ENCODE peak calls at places on chromosome 9, in nine cellular contexts. E is left ventricle myocardium inferior, N is right atrium auricular region, D is A673, M is lung, J is PC-9, P is thoracic aorta, G is astrocyte of the spinal cord, K is AG04450. F is an unnamed sample.

GRCh38 chr9:88932766-88933165 is 58.5 kb upstream of the S1PR3 start:
- DNase-seq in E (no peak), N (no peak), D (no peak), M (no peak), J (no peak), K (no peak), P (no peak), G (no peak), F (no peak)

GRCh38 chr9:118992813-118993747 is 376.2 kb downstream of the BRINP1 start:
- DNase-seq in G (no peak), K (no peak), P (no peak), D (no peak), M (no peak), J (no peak), E (no peak), N (no peak), F (no peak)

GRCh38 chr9:99509900-99510299 is 287.8 kb downstream of the SEC61B start:
- DNase-seq in G (no peak), N (no peak), J (no peak), K (no peak), E (no peak), M (no peak), D (no peak), P (no peak), F (no peak)

GRCh38 chr9:16624356-16624755 is 246.1 kb downstream of the BNC2 start:
- DNase-seq in K (no peak), P (no peak), D (no peak), G (no peak), M (no peak), E (no peak), J (no peak), N (no peak), F (no peak)

GRCh38 chr9:112002847-112003457 is 106.3 kb downstream of the UGCG start:
- DNase-seq in P (no peak), K (peak; percentile 57), E (no peak), G (peak; percentile 43), M (no peak), N (no peak), D (no peak), J (no peak), F (no peak)

GRCh38 chr9:17556255-17556654 is 22.6 kb upstream of the SH3GL2 start:
- DNase-seq in G (no peak), E (no peak), K (no peak), D (no peak), N (no peak), M (no peak), P (no peak), J (no peak), F (no peak)

GRCh38 chr9:93958875-93959682 is 3.9 kb upstream of the BARX1 start:
- DNase-seq in P (no peak), E (no peak), N (no peak), D (peak; percentile 48), J (no peak), K (no peak), M (peak; percentile 48), G (peak; percentile 18), F (no peak)

GRCh38 chr9:120374239-120374638 is 205.7 kb downstream of the CDK5RAP2 start:
- DNase-seq in K (no peak), P (no peak), N (no peak), M (no peak), G (no peak), J (no peak), D (no peak), E (no peak), F (no peak)

DNA sequence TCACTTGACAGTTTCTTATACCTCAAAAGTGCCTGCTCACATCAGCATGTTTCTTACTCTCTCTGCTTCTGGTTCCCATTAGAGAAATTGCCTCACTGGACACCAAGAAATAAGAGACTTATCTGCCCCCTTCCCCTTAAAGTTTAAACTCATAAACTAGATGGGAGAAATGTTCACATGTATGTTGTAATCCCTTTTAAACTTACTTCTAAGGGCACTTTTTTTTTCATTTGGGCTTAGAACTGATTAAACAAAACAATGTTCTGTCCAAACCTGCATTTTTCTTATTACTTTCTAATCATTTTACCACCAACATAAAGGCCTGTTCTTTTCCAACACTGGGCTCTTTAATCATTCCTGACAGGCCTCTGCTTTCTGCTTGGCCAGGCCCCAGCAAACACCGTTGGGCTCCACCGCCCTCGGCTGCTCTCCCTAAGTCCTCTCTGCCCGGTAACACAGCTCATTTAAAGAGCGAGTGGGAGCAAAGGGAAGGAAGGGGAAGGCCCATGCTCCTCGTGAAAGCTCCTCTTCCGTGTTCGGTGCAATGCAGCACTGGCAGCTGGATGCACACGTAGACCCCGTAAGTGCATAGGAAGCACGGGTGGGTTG is 53.4 kb downstream of the ROR2 start:
- DNase-seq in G (peak; percentile 46), D (peak; percentile 68), E (peak; percentile 27), N (no peak), J (no peak), P (no peak), K (no peak), M (no peak), F (peak; percentile 67)
- H3K4me3 ChIP-seq in G (no peak overlapping the region), D (no peak overlapping the region), E (no peak overlapping the region), N (no peak overlapping the region), J (no peak overlapping the region), P (no peak overlapping the region), K (no peak overlapping the region), M (no peak overlapping the region), F (no peak overlapping the region)

DNA sequence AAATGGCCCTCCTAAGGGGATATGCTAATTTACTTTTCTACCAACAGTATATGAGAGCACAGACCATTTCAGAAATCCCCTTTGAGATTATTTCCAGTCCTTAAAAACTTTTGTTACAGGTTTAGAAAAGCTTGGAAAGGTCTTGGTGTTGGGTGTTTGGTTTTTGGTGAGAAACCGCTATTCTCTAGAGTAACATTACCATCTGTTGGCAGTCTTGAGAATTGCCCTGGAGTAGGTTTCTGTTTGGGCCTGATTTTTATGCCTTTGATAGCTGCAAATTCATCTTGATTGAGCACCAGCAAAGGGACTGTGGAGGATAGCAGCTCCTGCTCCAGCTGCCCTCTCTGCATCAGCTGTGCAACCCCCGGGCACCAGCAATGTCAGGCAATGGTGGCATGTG is 8.0 kb downstream of the NUDT2 start:
- DNase-seq in K (no peak), E (no peak), N (no peak), G (peak; percentile 12), J (no peak), D (no peak), M (no peak), P (no peak), F (no peak)
- TF ChIP-seq CTCF in K (peak; percentile 47), E (no peak), N (no peak), G (peak; percentile 36), J (no peak), D (peak; percentile 30), M (no peak), P (no peak), F (peak; percentile 46)

GRCh38 chr9:124017929-124018730 is 6.6 kb downstream of the LHX2 start:
- DNase-seq in E (no peak), G (no peak), J (no peak), N (no peak), K (no peak), P (no peak), M (no peak), D (no peak), F (no peak)

GRCh38 chr9:124019771-124020519 is 8.4 kb downstream of the LHX2 start:
- DNase-seq in E (no peak), P (no peak), J (no peak), N (no peak), D (no peak), K (no peak), M (no peak), G (no peak), F (no peak)

GRCh38 chr9:124020520-124021384 is 9.2 kb downstream of the LHX2 start:
- DNase-seq in E (no peak), K (no peak), D (no peak), P (no peak), J (no peak), N (no peak), G (no peak), M (no peak), F (no peak)

GRCh38 chr9:124017064-124017928 is 5.7 kb downstream of the LHX2 start:
- DNase-seq in D (no peak), P (no peak), N (no peak), G (no peak), M (no peak), E (no peak), J (no peak), K (no peak), F (no peak)

DNA sequence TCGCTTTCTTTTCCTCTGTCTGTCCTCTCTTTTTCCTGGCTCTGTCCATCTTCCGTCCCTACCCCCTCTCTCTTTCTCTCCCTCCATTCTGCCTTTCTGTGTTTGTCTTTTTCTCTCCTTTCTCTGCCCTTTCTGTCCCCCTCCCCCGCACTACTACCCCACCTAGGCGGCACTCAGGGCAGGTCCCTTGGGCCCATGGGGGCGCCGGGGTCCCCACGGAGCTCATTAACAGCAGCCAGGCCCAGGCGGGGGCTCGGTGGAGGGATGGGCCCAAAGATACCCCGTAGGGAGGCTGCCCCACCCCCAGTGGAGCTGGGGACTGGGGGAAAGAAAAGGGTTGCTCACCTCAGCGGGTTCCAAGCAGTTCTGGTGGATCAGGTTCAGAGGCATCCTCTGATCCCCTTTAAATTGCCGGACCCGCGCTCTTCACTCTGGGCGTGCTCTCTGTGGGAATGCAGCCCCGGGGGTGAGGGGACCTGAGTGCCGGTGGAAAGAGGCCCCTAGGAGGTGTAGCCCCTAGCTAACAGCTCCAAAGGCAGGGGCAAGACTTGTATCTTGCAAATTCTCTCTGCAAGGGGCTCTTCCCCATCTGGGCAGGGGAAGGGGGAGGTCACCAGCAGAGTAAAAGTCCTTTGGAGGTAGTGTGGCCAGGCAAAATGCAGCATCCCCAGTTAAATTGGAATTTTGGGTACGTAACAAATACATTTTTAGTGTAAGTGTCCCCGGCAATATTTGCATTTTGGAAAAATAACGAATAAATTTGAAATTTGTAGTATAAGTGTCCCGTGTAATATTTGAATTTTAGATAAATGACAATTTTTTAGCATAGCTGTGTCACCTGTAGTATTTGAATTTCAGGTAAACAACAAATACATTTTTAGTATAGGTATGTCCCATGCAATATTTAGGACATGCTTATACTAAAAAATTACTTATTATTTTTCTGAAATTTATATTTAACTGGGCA is 7.4 kb downstream of the LHX2 start:
- DNase-seq in G (no peak), E (no peak), M (no peak), N (no peak), P (no peak), K (no peak), D (no peak), J (no peak), F (no peak)
- H3K4me3 ChIP-seq in G (no peak overlapping the region), E (peak overlapping the region; percentile 61), M (no peak overlapping the region), N (no peak overlapping the region), P (peak overlapping the region; percentile 62), K (no peak overlapping the region), D (no peak overlapping the region), J (no peak overlapping the region), F (no peak overlapping the region)

DNA sequence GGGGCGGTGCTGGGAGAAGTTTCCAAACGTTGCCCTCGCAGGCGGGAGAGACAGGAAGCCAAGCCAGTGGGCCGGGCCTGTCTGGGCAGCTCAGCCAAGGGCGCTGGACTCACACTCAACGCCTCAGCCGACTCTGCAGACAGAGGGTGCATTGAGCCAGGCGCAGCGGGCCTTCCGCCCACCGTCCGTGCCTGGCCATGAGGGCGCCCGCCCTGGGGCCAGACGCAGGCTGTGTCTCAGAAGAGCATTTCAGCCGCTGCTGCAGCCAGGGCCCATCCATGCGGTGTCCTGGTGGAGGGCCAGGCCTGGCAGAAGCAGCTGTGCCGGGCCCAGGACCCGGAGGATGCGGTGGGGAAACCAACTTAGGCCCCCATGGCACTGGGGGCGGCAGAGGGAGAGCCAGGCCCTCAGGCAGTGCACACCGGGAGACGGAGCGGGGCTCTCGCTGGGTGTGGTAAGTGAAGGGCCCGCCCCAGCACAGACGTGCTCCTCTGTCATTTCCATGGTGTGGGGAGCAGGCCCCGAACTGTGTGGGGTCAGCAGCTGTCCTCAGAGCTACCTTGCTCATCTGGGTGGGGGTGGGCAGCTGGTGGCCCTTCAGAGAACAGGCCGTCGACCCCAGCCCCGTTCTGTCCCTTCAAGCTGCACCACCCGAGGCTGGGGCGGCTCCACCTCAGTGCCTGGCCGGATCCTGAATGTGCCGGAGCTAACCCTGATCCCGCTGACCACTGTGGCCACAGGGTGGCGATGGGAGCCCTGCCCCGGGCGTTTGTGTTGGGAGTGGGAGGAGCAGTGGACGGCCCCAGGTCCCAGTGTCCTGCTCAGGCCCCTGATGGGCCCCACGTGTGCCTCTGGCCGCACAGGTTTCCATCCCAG is 18.0 kb downstream of the DNLZ start:
- DNase-seq in E (peak; percentile 77), P (peak; percentile 45), K (no peak), N (peak; percentile 91), D (no peak), G (peak; percentile 38), J (peak; percentile 87), M (peak; percentile 74), F (no peak)
- TF ChIP-seq CTCF in E (peak; percentile 68), P (peak; percentile 63), K (peak; percentile 38), N (peak; percentile 28), D (no peak), G (peak; percentile 60), J (peak; percentile 58), M (no peak), F (peak; percentile 50)

F was measured in astrocyte of the cerebellum.